ENCODE peak calls at places on chromosomes 11 and 22, in nine cellular contexts. B is Right ventricle myocardium superior; H is Panc1; S is natural killer cell treated with Interleukin-12 subunit alpha and Interleukin-12 subunit beta and Interleukin-15 and Interleukin-18, amount 100 ng/mL, for 72 hours; N is MG63; D is C1 segment of cervical spinal cord; Q is head of caudate nucleus; K is left ventricle myocardium inferior; T is MV-4-11. L is an unnamed sample.

GRCh38 chr11:102494216-102494615 is 36.3 kb downstream of the MMP7 start:
- DNase-seq in D (no peak), S (no peak), H (peak), B (no peak), Q (no peak), N (peak), T (no peak), K (no peak), L (no peak)

GRCh38 chr11:82763167-82763566 is 29.5 kb upstream of the FAM181B start:
- DNase-seq in D (no peak), B (no peak), Q (no peak), S (no peak), H (no peak), T (no peak), N (no peak), K (no peak), L (no peak)

GRCh38 chr11:45145421-45146071 is 893 bp upstream of the PRDM11 start:
- DNase-seq in N (no peak), H (no peak), S (no peak), T (peak), B (peak), Q (peak), D (no peak), K (peak), L (peak)

GRCh38 chr22:37740455-37741311 is 43.8 kb downstream of the TRIOBP start:
- DNase-seq in T (no peak), H (no peak), S (no peak), N (no peak), B (no peak), D (no peak), K (no peak), Q (no peak), L (no peak)

GRCh38 chr11:131609921-131610320 is 239.5 kb downstream of the NTM start:
- DNase-seq in Q (no peak), H (no peak), K (no peak), D (no peak), S (no peak), N (no peak), B (no peak), T (no peak), L (no peak)

GRCh38 chr11:808427-809286 is 1.1 kb upstream of the RPLP2 start:
- DNase-seq in B (no peak), H (no peak), Q (no peak), N (peak), S (no peak), T (no peak), K (no peak), D (no peak), L (peak)

GRCh38 chr11:28342704-28343103 is 234.5 kb downstream of the METTL15 start:
- DNase-seq in H (no peak), D (no peak), T (no peak), K (no peak), N (no peak), S (no peak), B (no peak), Q (no peak), L (no peak)

GRCh38 chr22:47064016-47064415 is 301.6 kb downstream of the TBC1D22A start:
- DNase-seq in T (no peak), Q (no peak), H (no peak), S (no peak), K (peak), B (peak), N (no peak), D (no peak), L (no peak)

GRCh38 chr11:6315811-6316425 is 4.4 kb downstream of the CAVIN3 start:
- DNase-seq in N (peak), D (no peak), T (peak), Q (peak), H (no peak), S (no peak), B (peak), K (peak), L (peak)

GRCh38 chr11:6410695-6411430 is 8.0 kb downstream of the APBB1 start:
- DNase-seq in N (no peak), B (no peak), T (no peak), K (no peak), D (no peak), H (no peak), S (no peak), Q (peak), L (no peak)

L was measured in sigmoid colon.